ENCODE peak calls at places on chromosome 15, in seven cellular contexts. Z is uterus, X is fibroblast of lung, R is GM23338, U is heart right ventricle, J is brain microvascular endothelial cell, A is OCI-LY7. C is an unnamed sample.

GRCh38 chr15:93250905-93251304 is 161.9 kb upstream of the RGMA start:
- DNase-seq in Z (peak; percentile 31), X (no peak), R (no peak), U (peak; percentile 70), J (no peak), A (no peak), C (no peak)

GRCh38 chr15:97893988-97894387 is 66.5 kb upstream of the ARRDC4 start:
- DNase-seq in Z (no peak), X (no peak), R (no peak), U (no peak), J (no peak), A (no peak), C (no peak)

GRCh38 chr15:33089878-33090757 is 104.4 kb downstream of the FMN1 start:
- DNase-seq in Z (no peak), X (peak; percentile 54), R (no peak), U (no peak), J (peak; percentile 63), A (no peak), C (no peak)

GRCh38 chr15:80667895-80668430 is 27.1 kb upstream of the ABHD17C start:
- DNase-seq in Z (no peak), X (no peak), R (no peak), U (no peak), J (no peak), A (no peak), C (no peak)

GRCh38 chr15:36156855-36157521 is 422.4 kb upstream of the CDIN1 start:
- DNase-seq in Z (no peak), X (peak; percentile 53), R (no peak), U (no peak), J (no peak), A (no peak), C (peak; percentile 57)

GRCh38 chr15:64699767-64700388 is 75.5 kb downstream of the RBPMS2 start:
- DNase-seq in Z (no peak), X (peak; percentile 51), R (peak; percentile 90), U (peak; percentile 70), J (no peak), A (no peak), C (no peak)

GRCh38 chr15:66653852-66654251 is 48.2 kb upstream of the SMAD6 start:
- DNase-seq in Z (no peak), X (no peak), R (no peak), U (no peak), J (no peak), A (no peak), C (no peak)

GRCh38 chr15:65936317-65936716 is 67.0 kb downstream of the RAB11A start:
- DNase-seq in Z (no peak), X (no peak), R (no peak), U (no peak), J (no peak), A (no peak), C (no peak)

GRCh38 chr15:47374222-47374621 is 343.1 kb upstream of the SEMA6D start:
- DNase-seq in Z (no peak), X (no peak), R (peak; percentile 70), U (no peak), J (peak; percentile 12), A (no peak), C (no peak)
- TF ChIP-seq CTCF in Z (no peak), X (peak; percentile 57), R (peak; percentile 86), U (peak; percentile 39), J (peak; percentile 65), A (peak; percentile 44), C (peak; percentile 55)

DNA sequence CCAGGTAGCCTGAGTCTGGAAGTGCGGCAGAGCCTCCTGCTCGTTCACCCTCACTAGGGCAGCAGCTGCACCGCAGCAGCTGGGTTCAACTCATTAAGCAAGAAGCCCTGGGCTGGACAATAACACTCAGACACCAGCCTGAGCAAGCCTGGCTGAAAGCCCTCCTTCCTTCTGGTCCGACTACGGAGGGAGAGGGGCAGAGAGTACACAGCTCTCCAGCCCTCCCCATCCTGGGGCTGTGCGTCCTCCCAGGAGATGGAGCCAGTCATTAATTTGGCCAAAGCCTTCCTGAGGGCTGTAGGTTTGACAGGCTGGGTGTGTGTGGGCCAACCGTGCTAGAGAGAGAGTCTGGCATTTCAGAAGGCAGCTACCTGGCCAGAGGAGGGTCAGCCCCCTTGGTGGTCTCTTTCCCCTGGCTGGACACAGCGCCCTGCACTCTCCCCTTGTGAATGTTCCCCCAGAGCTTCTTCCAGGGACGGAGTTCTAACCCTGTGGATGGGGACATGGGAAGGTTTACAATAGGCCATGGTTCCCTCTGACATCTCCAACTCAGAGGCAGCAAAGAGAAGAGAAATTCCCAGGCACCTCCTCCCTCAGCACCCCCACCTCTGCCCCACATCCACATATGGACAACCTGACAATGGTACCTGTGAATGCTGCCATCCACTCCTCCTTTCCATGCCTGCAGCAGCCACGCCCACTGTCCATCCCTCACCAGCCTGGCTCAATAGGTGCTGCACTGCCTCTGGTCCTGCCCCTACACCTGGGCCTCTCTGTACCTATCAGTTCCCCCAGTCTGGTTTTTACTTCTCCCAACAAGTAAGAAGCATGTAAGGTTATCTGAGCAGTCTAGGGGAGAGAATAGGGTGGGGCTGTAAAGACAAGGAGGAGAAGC is 6.5 kb downstream of the CHRNB4 start:
- DNase-seq in Z (no peak), X (no peak), R (no peak), U (no peak), J (no peak), A (no peak), C (no peak)
- H3K36me3 ChIP-seq in Z (no peaks in the 10 kb centered on the region), X (no peaks in the 10 kb centered on the region), R (no peaks in the 10 kb centered on the region), U (no peaks in the 10 kb centered on the region), J (no peaks in the 10 kb centered on the region), A (no peaks in the 10 kb centered on the region), C (no peaks in the 10 kb centered on the region)

DNA sequence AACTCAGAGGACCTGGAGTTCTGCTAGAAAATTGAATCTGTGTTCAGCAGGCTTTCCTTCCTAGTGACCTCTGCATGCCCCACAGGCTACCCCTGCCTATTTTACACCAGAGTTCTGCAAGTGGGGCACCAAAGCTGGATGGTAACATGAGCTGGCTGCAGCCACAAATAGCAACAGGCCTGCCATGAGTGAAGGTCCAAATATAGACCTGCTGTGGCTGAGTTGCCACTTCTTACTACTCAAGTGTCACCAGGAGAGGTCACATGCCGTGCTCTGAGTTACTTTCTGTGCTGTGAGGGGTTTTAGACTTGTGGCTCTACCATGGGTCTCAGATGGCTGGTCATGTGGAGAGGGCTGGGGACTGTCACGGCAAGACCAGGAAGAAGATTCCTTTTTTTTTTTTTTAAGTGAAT is at the start of gene FSD2:
- DNase-seq in Z (no peak), X (no peak), R (no peak), U (peak; percentile 72), J (no peak), A (peak; percentile 89), C (no peak)
- TF ChIP-seq CTCF in Z (no peak), X (no peak), R (no peak), U (no peak), J (no peak), A (peak; percentile 56), C (no peak)

GRCh38 chr15:43871835-43872234 is 45.0 kb downstream of the WDR76 start:
- DNase-seq in Z (no peak), X (no peak), R (no peak), U (no peak), J (no peak), A (no peak), C (no peak)
- H3K36me3 ChIP-seq in Z (no peaks in the 10 kb centered on the region), X (peaks cover 2% of the 10 kb centered on the region), R (no peaks in the 10 kb centered on the region), U (peaks cover 45% of the 10 kb centered on the region), J (no peaks in the 10 kb centered on the region), A (peaks cover 97% of the 10 kb centered on the region), C (no peaks in the 10 kb centered on the region)

GRCh38 chr15:101187820-101188516 is 63.9 kb downstream of the CHSY1 start:
- DNase-seq in Z (no peak), X (peak; percentile 99), R (no peak), U (peak; percentile 81), J (peak; percentile 91), A (no peak), C (peak; percentile 77)

GRCh38 chr15:101189708-101190107 is 62.1 kb downstream of the CHSY1 start:
- DNase-seq in Z (no peak), X (no peak), R (no peak), U (no peak), J (no peak), A (no peak), C (no peak)

GRCh38 chr15:101189341-101189679 is 62.5 kb downstream of the CHSY1 start:
- DNase-seq in Z (no peak), X (no peak), R (no peak), U (no peak), J (no peak), A (no peak), C (no peak)

GRCh38 chr15:101190196-101190595 is 61.7 kb downstream of the CHSY1 start:
- DNase-seq in Z (no peak), X (no peak), R (no peak), U (no peak), J (no peak), A (no peak), C (no peak)

DNA sequence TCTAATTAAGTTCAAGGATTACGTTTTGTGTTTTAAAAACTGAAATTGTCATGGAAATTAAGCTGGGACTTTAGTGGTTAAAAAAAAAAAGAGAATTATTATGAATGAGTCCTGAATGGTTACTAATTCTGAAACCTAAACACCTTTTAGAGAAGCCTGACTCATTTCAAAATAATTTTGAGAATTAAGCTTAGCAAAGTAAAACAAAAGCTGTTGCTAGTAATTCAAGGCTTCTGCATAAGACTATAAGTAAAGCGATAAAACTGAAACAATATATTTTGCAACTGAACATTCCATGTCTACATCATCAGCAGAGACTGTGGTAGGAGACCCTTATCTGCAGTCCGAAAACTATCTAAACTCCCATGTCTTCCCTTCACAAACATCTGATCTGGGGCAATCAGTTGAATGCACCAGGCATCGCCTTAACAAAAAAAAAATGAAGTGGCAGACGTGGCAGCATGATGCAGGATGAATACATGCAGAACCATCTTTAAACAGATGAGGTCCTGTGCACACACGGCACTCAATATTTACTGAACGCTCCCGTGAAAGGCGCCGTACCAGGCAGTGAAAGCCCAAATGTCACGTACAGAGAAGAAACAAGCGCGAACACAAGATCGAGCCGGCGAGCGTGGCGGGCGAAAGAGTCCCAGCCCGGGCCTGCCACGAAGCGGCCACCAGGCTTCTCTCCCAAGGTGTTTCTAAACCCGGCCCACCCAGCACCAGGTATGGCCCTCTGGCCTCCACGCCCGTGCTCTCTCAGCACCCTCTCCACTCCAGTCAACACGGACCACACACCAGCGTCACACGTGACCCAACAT is 63.1 kb downstream of the CHSY1 start:
- DNase-seq in Z (no peak), X (peak; percentile 92), R (no peak), U (no peak), J (peak; percentile 79), A (no peak), C (no peak)
- TF ChIP-seq CTCF in Z (no peak), X (no peak), R (no peak), U (no peak), J (no peak), A (no peak), C (no peak)

GRCh38 chr15:53710906-53711305 is 48.6 kb downstream of the WDR72 start:
- DNase-seq in Z (no peak), X (no peak), R (no peak), U (no peak), J (no peak), A (no peak), C (no peak)

GRCh38 chr15:53716909-53717878 is 42.3 kb downstream of the WDR72 start:
- DNase-seq in Z (no peak), X (no peak), R (peak; percentile 21), U (no peak), J (peak; percentile 5), A (peak; percentile 15), C (no peak)

GRCh38 chr15:53713218-53713617 is 46.2 kb downstream of the WDR72 start:
- DNase-seq in Z (no peak), X (no peak), R (no peak), U (no peak), J (no peak), A (no peak), C (no peak)
- H3K36me3 ChIP-seq in Z (no peaks in the 10 kb centered on the region), X (no peaks in the 10 kb centered on the region), R (no peaks in the 10 kb centered on the region), U (no peaks in the 10 kb centered on the region), J (no peaks in the 10 kb centered on the region), A (no peaks in the 10 kb centered on the region), C (no peaks in the 10 kb centered on the region)

C was measured in BJ.